ENCODE peak calls at places on chromosome 3, in six cellular contexts. P is stomach; N is IMR-90; S is aorta; Z is CD8-positive, alpha-beta memory T cell; B is A673. W is an unnamed sample.

GRCh38 chr3:154304936-154305335 is 19.4 kb downstream of the DHX36 start:
- DNase-seq in P (no peak), N (no peak), S (no peak), Z (no peak), B (no peak), W (no peak)

GRCh38 chr3:194671511-194671899 is 486 bp downstream of the LSG1 start:
- DNase-seq in P (no peak), N (peak; percentile 52), S (no peak), Z (peak; percentile 18), B (peak; percentile 54), W (no peak)

GRCh38 chr3:45915518-45916231 is 27.6 kb upstream of the CXCR6 start:
- DNase-seq in P (peak; percentile 37), N (peak; percentile 94), S (no peak), Z (peak; percentile 63), B (peak; percentile 1), W (peak; percentile 38)

GRCh38 chr3:105401254-105401653 is 34.5 kb downstream of the ALCAM start:
- DNase-seq in P (no peak), N (no peak), S (no peak), Z (no peak), B (no peak), W (no peak)

GRCh38 chr3:58989173-58989572 is 60.7 kb downstream of the CFAP20DC start:
- DNase-seq in P (no peak), N (peak; percentile 87), S (no peak), Z (no peak), B (peak; percentile 7), W (no peak)

GRCh38 chr3:187811580-187812250 is 66.4 kb upstream of the BCL6 start:
- DNase-seq in P (no peak), N (peak; percentile 92), S (no peak), Z (no peak), B (no peak), W (no peak)

GRCh38 chr3:8246070-8246469 is 255.6 kb upstream of the LMCD1 start:
- DNase-seq in P (no peak), N (no peak), S (no peak), Z (no peak), B (no peak), W (no peak)

GRCh38 chr3:27943106-27943505 is 221.0 kb upstream of the EOMES start:
- DNase-seq in P (no peak), N (no peak), S (no peak), Z (no peak), B (peak; percentile 33), W (no peak)

GRCh38 chr3:11544413-11545181 is 99.1 kb downstream of the VGLL4 start:
- DNase-seq in P (peak; percentile 44), N (peak; percentile 18), S (peak; percentile 77), Z (no peak), B (no peak), W (no peak)

GRCh38 chr3:39541917-39542329 is 74.4 kb downstream of the MOBP start:
- DNase-seq in P (no peak), N (peak; percentile 8), S (no peak), Z (no peak), B (peak; percentile 19), W (no peak)

GRCh38 chr3:107956991-107957467 is 133.8 kb downstream of the CD47 start:
- DNase-seq in P (peak; percentile 66), N (peak; percentile 14), S (peak; percentile 85), Z (no peak), B (no peak), W (peak; percentile 42)

DNA sequence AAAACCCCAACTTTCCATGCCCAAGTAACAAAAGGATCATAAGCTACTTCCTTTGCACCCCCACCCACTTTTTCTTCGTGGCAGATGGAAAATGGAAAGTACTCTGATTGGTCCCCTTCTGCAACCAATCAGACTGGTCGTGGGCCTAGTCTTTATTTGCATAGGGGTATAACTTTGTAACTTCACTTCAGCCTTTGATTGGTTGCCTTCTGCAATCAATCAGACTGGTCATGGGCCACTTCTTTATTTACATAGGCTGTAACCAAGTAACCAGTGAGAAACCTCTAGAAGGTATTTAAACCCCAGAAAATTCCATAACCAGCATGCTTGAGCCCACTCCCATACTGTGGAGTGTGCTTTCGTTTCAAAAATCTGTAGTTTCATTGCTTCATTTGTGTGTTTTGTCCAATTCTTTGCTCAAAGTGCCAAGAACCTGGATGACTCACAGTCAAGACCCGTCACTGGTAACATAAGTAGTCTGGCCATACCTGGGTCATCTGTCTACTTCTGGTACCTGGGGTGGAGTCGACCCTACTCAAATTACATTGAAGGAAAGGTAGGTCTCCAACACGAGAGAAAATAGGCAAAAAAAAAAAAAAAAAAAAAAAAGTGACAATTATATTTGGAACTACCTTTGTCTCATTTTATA is 41.9 kb downstream of the CMTM8 start:
- DNase-seq in P (no peak), N (no peak), S (no peak), Z (no peak), B (no peak), W (no peak)
- H3K4me1 ChIP-seq in P (peaks cover 4% of the 10 kb centered on the region), N (peaks cover 3% of the 10 kb centered on the region), S (no peaks in the 10 kb centered on the region), Z (no peaks in the 10 kb centered on the region), B (no peaks in the 10 kb centered on the region), W (peaks cover 5% of the 10 kb centered on the region)

DNA sequence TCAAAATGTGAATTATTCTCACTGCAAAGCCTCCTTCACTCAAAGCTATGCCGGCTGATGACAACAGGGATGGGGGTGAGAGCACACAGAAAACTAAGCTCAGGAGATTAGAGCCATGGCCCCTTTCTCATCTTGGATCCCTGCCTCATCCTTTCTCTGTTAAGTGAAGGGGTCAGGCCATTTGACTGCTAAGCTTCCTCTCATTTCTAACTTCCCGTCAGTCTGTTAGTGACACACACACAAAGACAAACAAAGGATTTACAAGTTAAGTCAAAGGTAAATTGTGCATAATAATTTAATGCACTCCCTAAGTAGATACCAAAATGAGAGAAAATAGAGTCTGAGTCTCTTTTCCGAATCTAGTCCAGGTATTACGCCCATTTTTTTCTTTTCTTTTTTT is 1.2 kb downstream of the SS18L2 start:
- DNase-seq in P (no peak), N (no peak), S (no peak), Z (no peak), B (no peak), W (no peak)
- H3K4me3 ChIP-seq in P (peak overlapping the region; percentile 64), N (peak overlapping the region; percentile 67), S (no peak overlapping the region), Z (peak overlapping the region; percentile 74), B (peak overlapping the region; percentile 52), W (no peak overlapping the region)

GRCh38 chr3:172192830-172193415 is 153.5 kb downstream of the FNDC3B start:
- DNase-seq in P (no peak), N (no peak), S (no peak), Z (no peak), B (no peak), W (no peak)
- H3K4me1 ChIP-seq in P (peaks cover 3% of the 10 kb centered on the region), N (peaks cover 9% of the 10 kb centered on the region), S (peaks cover 6% of the 10 kb centered on the region), Z (no peaks in the 10 kb centered on the region), B (peaks cover 15% of the 10 kb centered on the region), W (no peaks in the 10 kb centered on the region)

GRCh38 chr3:153165211-153165815 is 3.3 kb downstream of the RAP2B start:
- DNase-seq in P (no peak), N (peak; percentile 42), S (no peak), Z (no peak), B (peak; percentile 66), W (no peak)
- H3K4me3 ChIP-seq in P (peak overlapping the region; percentile 67), N (peak overlapping the region; percentile 16), S (no peak overlapping the region), Z (peak overlapping the region; percentile 97), B (peak overlapping the region; percentile 72), W (no peak overlapping the region)

GRCh38 chr3:16286672-16287604 is 21.9 kb downstream of the OXNAD1 start:
- DNase-seq in P (no peak), N (no peak), S (no peak), Z (no peak), B (no peak), W (no peak)

GRCh38 chr3:16290007-16290826 is 25.2 kb downstream of the OXNAD1 start:
- DNase-seq in P (peak; percentile 33), N (peak; percentile 67), S (no peak), Z (peak; percentile 38), B (peak; percentile 55), W (no peak)

GRCh38 chr3:16289144-16289889 is 24.3 kb downstream of the OXNAD1 start:
- DNase-seq in P (no peak), N (peak; percentile 40), S (no peak), Z (no peak), B (no peak), W (no peak)

GRCh38 chr3:16290827-16291196 is 25.8 kb downstream of the OXNAD1 start:
- DNase-seq in P (no peak), N (no peak), S (no peak), Z (no peak), B (no peak), W (no peak)

GRCh38 chr3:16288664-16289063 is 23.7 kb downstream of the OXNAD1 start:
- DNase-seq in P (no peak), N (no peak), S (no peak), Z (no peak), B (no peak), W (no peak)
- H3K4me1 ChIP-seq in P (no peaks in the 10 kb centered on the region), N (peaks cover 2% of the 10 kb centered on the region), S (no peaks in the 10 kb centered on the region), Z (peaks cover 65% of the 10 kb centered on the region), B (no peaks in the 10 kb centered on the region), W (no peaks in the 10 kb centered on the region)

W was measured in mucosa of descending colon.